ENCODE peak calls at places on chromosomes 7 and 10, in nine cellular contexts. K is bronchial epithelial cell; B is Right ventricle myocardium superior; Y is Calu3; A is fibroblast of pulmonary artery; D is activated T-helper 1 cell treated with anti-CD3 and anti-CD28 coated beads, Interleukin-12 subunit alpha, Interleukin-12 subunit beta, Interleukin-2, Interleukin-4 antibody, amounts not matched to agents 30 ng/mL and 10 ng/mL and 1 ng/mL, durations not matched to agents 14 hours and 24 hours and 36 hours; G is head of caudate nucleus; W is T-helper 17 cell; E is heart right ventricle. S is an unnamed sample.
A peak's percentile ranks its signal among the peaks of the same experiment; 100 is the strongest.

GRCh38 chr7:149719912-149720335 is 53.5 kb downstream of the ZNF467 start:
- DNase-seq in A (no peak), W (no peak), B (no peak), D (no peak), E (no peak), G (no peak), K (no peak), Y (no peak), S (peak; percentile 81)

GRCh38 chr10:60817135-60817805 is 39.0 kb downstream of the CDK1 start:
- DNase-seq in W (no peak), B (no peak), D (no peak), Y (no peak), A (peak; percentile 26), K (no peak), E (no peak), G (no peak), S (no peak)

GRCh38 chr7:150800576-150801241 is at the start of gene TMEM176A:
- DNase-seq in K (no peak), Y (no peak), E (no peak), A (no peak), D (no peak), W (no peak), B (peak; percentile 47), G (peak; percentile 39), S (no peak)

GRCh38 chr7:129434846-129435318 is 650 bp downstream of the STRIP2 start:
- DNase-seq in G (peak; percentile 7), B (no peak), Y (peak; percentile 12), D (no peak), E (no peak), W (no peak), K (no peak), A (peak; percentile 26), S (no peak)

GRCh38 chr10:98920362-98920761 is 315.3 kb downstream of the HPSE2 start:
- DNase-seq in E (no peak), G (no peak), A (no peak), Y (no peak), B (no peak), K (no peak), W (no peak), D (no peak), S (no peak)

GRCh38 chr7:106041140-106041717 is 70.9 kb downstream of the SYPL1 start:
- DNase-seq in K (no peak), E (no peak), G (no peak), Y (peak; percentile 61), D (no peak), W (no peak), A (peak; percentile 42), B (no peak), S (no peak)

GRCh38 chr7:158355456-158356065 is 232.1 kb downstream of the PTPRN2 start:
- DNase-seq in D (no peak), A (no peak), B (no peak), Y (no peak), G (no peak), K (peak; percentile 25), E (no peak), W (no peak), S (no peak)

GRCh38 chr7:27157717-27158431 is 1.4 kb upstream of the HOXA7 start:
- DNase-seq in B (no peak), G (no peak), W (no peak), Y (no peak), K (no peak), E (no peak), A (no peak), D (no peak), S (peak; percentile 54)

GRCh38 chr7:74498996-74499834 is 45.5 kb downstream of the GTF2IRD1 start:
- DNase-seq in E (peak; percentile 29), Y (no peak), A (no peak), D (no peak), G (no peak), B (peak; percentile 74), W (no peak), K (no peak), S (no peak)

GRCh38 chr7:149635561-149636329 is 137.6 kb downstream of the ZNF467 start:
- DNase-seq in E (no peak), D (no peak), G (no peak), W (no peak), B (no peak), A (no peak), K (peak; percentile 38), Y (no peak), S (no peak)

GRCh38 chr7:130921391-130922180 is 187.6 kb upstream of the KLF14 start:
- DNase-seq in K (no peak), G (peak; percentile 60), Y (no peak), A (peak; percentile 92), E (peak; percentile 71), W (no peak), D (no peak), B (peak; percentile 74), S (no peak)

GRCh38 chr10:60163786-60164185 is 225.9 kb downstream of the ANK3 start:
- DNase-seq in K (no peak), Y (no peak), G (no peak), D (no peak), W (no peak), B (no peak), A (no peak), E (no peak), S (no peak)

GRCh38 chr7:52696183-52696582 is 339.2 kb upstream of the POM121L12 start:
- DNase-seq in A (no peak), D (no peak), B (no peak), E (no peak), K (no peak), W (no peak), G (no peak), Y (no peak), S (no peak)

GRCh38 chr7:88331322-88331721 is 24.6 kb upstream of the STEAP4 start:
- DNase-seq in A (no peak), K (no peak), B (no peak), D (no peak), E (no peak), Y (no peak), W (no peak), G (no peak), S (no peak)

GRCh38 chr7:151078233-151079040 is 2.2 kb downstream of the FASTK start:
- DNase-seq in W (no peak), D (no peak), G (no peak), B (peak; percentile 42), K (no peak), A (no peak), Y (no peak), E (no peak), S (no peak)

GRCh38 chr7:33921216-33921938 is 16.0 kb downstream of the BMPER start:
- DNase-seq in D (no peak), B (peak; percentile 73), E (peak; percentile 37), G (no peak), W (no peak), K (no peak), A (no peak), Y (no peak), S (no peak)

GRCh38 chr7:26910221-26910620 is 45.8 kb upstream of the SKAP2 start:
- DNase-seq in B (peak; percentile 35), A (peak; percentile 29), E (no peak), G (no peak), D (no peak), Y (peak; percentile 74), W (no peak), K (peak; percentile 80), S (no peak)

GRCh38 chr10:104049497-104050250 is 36.0 kb downstream of the COL17A1 start:
- DNase-seq in Y (peak; percentile 6), E (no peak), B (no peak), D (no peak), K (peak; percentile 86), A (peak; percentile 64), G (no peak), W (no peak), S (no peak)

GRCh38 chr10:84293574-84294016 is 34.8 kb upstream of the CCSER2 start:
- DNase-seq in G (peak; percentile 54), D (peak; percentile 11), W (no peak), A (no peak), Y (no peak), B (no peak), K (no peak), E (no peak), S (peak; percentile 66)

GRCh38 chr7:97771576-97771975 is 39.7 kb downstream of the TAC1 start:
- DNase-seq in D (no peak), A (no peak), G (no peak), Y (no peak), K (no peak), W (no peak), E (no peak), B (no peak), S (no peak)

GRCh38 chr10:78599122-78599853 is 469.5 kb upstream of the ZMIZ1 start:
- DNase-seq in E (no peak), Y (no peak), B (no peak), K (no peak), G (no peak), W (no peak), A (no peak), D (no peak), S (no peak)

GRCh38 chr10:9734218-9734617 is 1283.5 kb upstream of the CELF2 start:
- DNase-seq in D (no peak), G (no peak), E (no peak), B (no peak), W (no peak), K (no peak), A (no peak), Y (no peak), S (no peak)